ENCODE peak calls at places on chromosome X, in eight cellular contexts. G, Z, L, K, B, A, H and T are unnamed samples.

GRCh38 chrX:104253567-104254441 is 929 bp downstream of the ESX1 start:
- DNase-seq in G (no peak), Z (no peak), L (no peak), K (no peak), B (no peak), A (no peak), H (no peak), T (no peak)

GRCh38 chrX:115332832-115333231 is 43.3 kb downstream of the LUZP4 start:
- DNase-seq in G (no peak), Z (no peak), L (no peak), K (no peak), B (no peak), A (no peak), H (peak; percentile 37), T (no peak)

GRCh38 chrX:53481816-53482485 is 47.8 kb upstream of the HSD17B10 start:
- DNase-seq in G (no peak), Z (peak; percentile 49), L (peak; percentile 51), K (peak; percentile 61), B (peak; percentile 19), A (peak; percentile 66), H (peak; percentile 76), T (peak; percentile 36)

GRCh38 chrX:1453951-1454785 is 1.5 kb upstream of the ASMTL start:
- DNase-seq in G (peak; percentile 90), Z (peak; percentile 88), L (peak; percentile 72), K (peak; percentile 79), B (no peak), A (peak; percentile 91), H (peak; percentile 85), T (peak; percentile 86)

GRCh38 chrX:44071847-44072545 is 98.8 kb upstream of the NDP start:
- DNase-seq in G (no peak), Z (no peak), L (no peak), K (peak; percentile 29), B (no peak), A (no peak), H (peak; percentile 66), T (no peak)

GRCh38 chrX:134999469-134999868 is 8.7 kb downstream of the SMIM10 start:
- DNase-seq in G (no peak), Z (peak; percentile 62), L (no peak), K (peak; percentile 52), B (no peak), A (no peak), H (peak; percentile 71), T (no peak)

GRCh38 chrX:15908891-15909290 is 54.3 kb upstream of the AP1S2 start:
- DNase-seq in G (no peak), Z (no peak), L (no peak), K (no peak), B (no peak), A (no peak), H (no peak), T (no peak)

GRCh38 chrX:101682723-101683122 is 23.1 kb upstream of the ARMCX2 start:
- DNase-seq in G (no peak), Z (peak; percentile 73), L (no peak), K (peak; percentile 61), B (no peak), A (no peak), H (no peak), T (no peak)

GRCh38 chrX:115616943-115617563 is 56.1 kb downstream of the PLS3 start:
- DNase-seq in G (no peak), Z (peak; percentile 49), L (no peak), K (peak; percentile 90), B (peak; percentile 44), A (no peak), H (peak; percentile 89), T (no peak)

GRCh38 chrX:47623540-47624027 is 3.9 kb upstream of the SYN1 start:
- DNase-seq in G (no peak), Z (peak; percentile 69), L (peak; percentile 44), K (peak; percentile 68), B (peak; percentile 46), A (peak; percentile 34), H (peak; percentile 85), T (peak; percentile 81)

GRCh38 chrX:16060252-16060651 is 63.1 kb upstream of the GRPR start:
- DNase-seq in G (no peak), Z (no peak), L (no peak), K (no peak), B (no peak), A (no peak), H (no peak), T (no peak)

GRCh38 chrX:81377329-81377728 is 175.4 kb downstream of the SH3BGRL start:
- DNase-seq in G (no peak), Z (peak; percentile 36), L (no peak), K (peak; percentile 31), B (peak; percentile 1), A (no peak), H (peak; percentile 52), T (peak; percentile 1)

GRCh38 chrX:24464498-24464835 is 619 bp upstream of the PDK3 start:
- DNase-seq in G (no peak), Z (no peak), L (peak; percentile 2), K (no peak), B (no peak), A (no peak), H (no peak), T (no peak)

GRCh38 chrX:69238153-69238959 is 73.1 kb upstream of the PJA1 start:
- DNase-seq in G (no peak), Z (no peak), L (no peak), K (no peak), B (no peak), A (no peak), H (peak; percentile 9), T (no peak)

GRCh38 chrX:136039968-136040367 is 54.7 kb downstream of the SLC9A6 start:
- DNase-seq in G (peak; percentile 27), Z (no peak), L (no peak), K (no peak), B (no peak), A (no peak), H (no peak), T (no peak)

GRCh38 chrX:10633722-10634121 is 13.3 kb upstream of the MID1 start:
- DNase-seq in G (peak; percentile 57), Z (peak; percentile 89), L (no peak), K (peak; percentile 92), B (peak; percentile 64), A (no peak), H (peak; percentile 89), T (peak; percentile 32)

DNA sequence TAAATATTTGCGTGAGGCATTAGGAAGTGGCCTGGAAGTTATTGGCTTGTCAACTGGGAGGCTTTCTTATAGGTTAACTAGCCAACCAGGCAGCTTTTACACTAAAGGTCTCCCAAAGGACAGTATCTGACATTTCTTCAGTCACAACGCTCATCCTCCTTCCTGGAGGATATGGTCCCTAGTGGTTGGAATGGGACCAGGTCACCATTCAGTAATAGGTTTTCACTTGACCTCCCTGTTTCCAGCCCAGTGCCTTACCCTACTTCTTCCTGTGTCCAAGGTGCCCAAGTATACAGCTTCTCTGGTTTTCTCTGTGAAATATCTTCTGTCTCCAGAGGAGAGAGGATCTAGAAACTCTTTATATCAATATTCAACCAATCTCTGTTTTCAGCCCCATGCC is 38.5 kb downstream of the RPS6KA3 start:
- DNase-seq in G (no peak), Z (no peak), L (no peak), K (no peak), B (no peak), A (no peak), H (no peak), T (no peak)
- TF ChIP-seq CTCF in G (no peak), Z (no peak), L (no peak), K (no peak), B (no peak), A (no peak), H (no peak), T (no peak)

DNA sequence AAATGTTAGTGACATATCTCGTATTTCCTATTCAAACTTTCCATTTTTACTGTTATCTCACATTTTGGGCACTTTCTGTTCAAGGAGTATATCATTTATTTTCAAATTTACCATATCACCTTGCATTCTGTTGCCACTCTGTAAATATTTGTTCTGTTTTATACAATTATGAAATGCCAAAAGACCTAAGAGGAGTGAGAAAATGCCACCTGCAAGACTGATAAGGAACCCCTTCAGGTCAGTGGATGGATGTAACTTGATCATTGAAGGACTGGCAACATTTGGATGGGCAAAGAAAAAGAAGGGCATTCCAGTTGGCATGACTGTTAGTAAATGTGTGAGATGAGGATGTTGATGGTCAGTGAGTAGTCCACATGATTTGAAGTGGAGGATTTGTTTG is 79.1 kb downstream of the OTC start:
- DNase-seq in G (no peak), Z (no peak), L (peak; percentile 12), K (no peak), B (no peak), A (no peak), H (no peak), T (no peak)
- H3K4me3 ChIP-seq in G (no peak overlapping the region), Z (no peak overlapping the region), L (no peak overlapping the region), K (no peak overlapping the region), B (no peak overlapping the region), A (no peak overlapping the region), H (no peak overlapping the region), T (no peak overlapping the region)

DNA sequence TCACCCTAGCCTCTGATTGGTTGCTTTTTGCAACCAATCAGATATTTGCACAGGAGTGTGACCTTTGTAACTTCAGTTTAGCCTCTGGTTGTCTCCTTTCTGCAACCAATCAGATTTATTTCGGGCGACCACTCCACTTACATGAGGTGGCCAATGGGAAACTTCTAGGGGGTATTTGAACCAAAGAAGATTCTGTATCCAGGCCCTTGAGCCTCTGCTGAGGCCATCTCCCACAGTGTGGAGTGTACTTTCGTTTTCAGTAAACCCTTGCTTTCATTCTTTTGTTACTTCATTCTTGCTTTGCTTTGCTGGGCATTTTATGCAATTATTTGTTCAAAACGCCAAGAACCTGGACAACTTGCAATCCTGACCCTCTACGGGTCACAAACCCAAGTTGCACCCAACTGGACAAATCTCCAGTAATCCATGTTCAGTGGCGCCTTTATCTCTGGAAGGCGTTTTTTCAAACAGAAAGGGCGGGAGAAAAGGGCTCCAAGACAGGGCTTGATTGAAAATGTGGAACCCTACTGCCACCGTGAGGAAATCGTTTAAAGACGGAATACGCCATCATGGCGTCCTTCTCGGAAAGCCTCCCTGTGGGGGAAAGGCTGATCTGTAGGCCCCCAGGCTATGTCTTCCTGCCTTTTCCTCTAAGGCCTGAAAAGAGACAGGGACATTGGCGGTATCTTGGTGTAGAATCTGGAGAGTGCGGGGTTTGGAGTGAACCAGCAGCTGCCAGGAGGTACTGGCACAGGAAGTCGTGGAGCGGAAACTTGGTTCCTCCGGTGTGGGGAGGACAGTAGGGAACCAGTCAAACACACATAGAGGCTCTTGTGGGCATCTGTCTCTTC is 184.6 kb downstream of the OR13H1 start:
- DNase-seq in G (peak; percentile 81), Z (no peak), L (no peak), K (peak; percentile 89), B (no peak), A (peak; percentile 85), H (no peak), T (no peak)
- TF ChIP-seq CTCF in G (peak; percentile 48), Z (no peak), L (peak; percentile 18), K (peak; percentile 20), B (no peak), A (no peak), H (no peak), T (no peak)

DNA sequence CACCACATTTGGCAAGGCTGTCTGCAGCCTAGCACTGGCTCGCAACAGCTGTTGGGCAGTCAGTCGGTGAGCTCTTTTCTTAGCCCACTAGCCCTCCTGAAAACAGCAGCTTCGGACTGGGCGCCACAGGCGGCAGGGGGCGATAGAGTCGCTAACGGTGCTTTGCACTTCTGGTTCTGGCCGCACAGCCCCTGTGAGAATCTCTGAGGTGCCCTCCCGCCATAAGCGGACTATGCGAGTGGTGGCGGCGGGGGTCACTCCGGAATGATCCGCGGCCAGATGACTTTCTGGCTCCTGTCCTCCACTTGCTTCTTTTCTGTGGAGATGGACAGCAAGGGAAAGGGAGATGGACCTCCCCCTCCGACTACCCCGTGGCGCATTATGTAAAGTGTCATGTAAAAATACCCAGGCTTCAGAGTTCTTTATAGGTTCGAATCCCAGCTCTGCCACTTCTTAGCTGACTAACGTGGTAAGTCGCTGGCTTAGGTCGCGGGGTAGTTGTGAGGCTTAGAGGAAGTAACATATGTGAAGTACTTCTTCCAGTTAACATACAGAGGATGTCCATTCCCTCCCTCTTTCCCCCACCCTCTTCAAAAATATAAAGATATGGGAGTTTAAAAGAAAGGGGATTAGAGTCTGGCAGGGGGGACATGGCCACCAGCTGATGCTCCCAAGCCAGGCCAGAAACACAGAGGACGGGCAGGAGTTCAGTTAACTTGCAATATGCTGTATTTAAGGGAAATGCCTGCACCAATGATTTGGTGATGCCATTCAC is 11.0 kb downstream of the ARHGAP36 start:
- DNase-seq in G (no peak), Z (peak; percentile 6), L (peak; percentile 34), K (no peak), B (no peak), A (no peak), H (peak; percentile 5), T (no peak)
- H3K4me3 ChIP-seq in G (no peak overlapping the region), Z (no peak overlapping the region), L (no peak overlapping the region), K (no peak overlapping the region), B (no peak overlapping the region), A (no peak overlapping the region), H (no peak overlapping the region), T (no peak overlapping the region)